ENCODE peak calls at places on chromosomes 3 and 15, in four cellular contexts. One of them, this sample, is unnamed.

GRCh38 chr15:96324192-96324895 is 6.2 kb upstream of the NR2F2 start:
- DNase-seq in CD4-positive, CD25-positive, alpha-beta regulatory T cell: no peak
- DNase-seq in adrenal gland: peak
- DNase-seq in hepatocyte: no peak
- DNase-seq in this sample: peak

GRCh38 chr15:34691024-34691423 is 63.8 kb downstream of the GJD2 start:
- DNase-seq in CD4-positive, CD25-positive, alpha-beta regulatory T cell: no peak
- DNase-seq in adrenal gland: no peak
- DNase-seq in hepatocyte: no peak
- DNase-seq in this sample: no peak

GRCh38 chr15:28125673-28126651 is 26.8 kb upstream of the OCA2 start:
- DNase-seq in CD4-positive, CD25-positive, alpha-beta regulatory T cell: no peak
- DNase-seq in adrenal gland: no peak
- DNase-seq in hepatocyte: peak
- DNase-seq in this sample: peak

GRCh38 chr3:156762631-156763185 is 63.4 kb upstream of the LEKR1 start:
- DNase-seq in CD4-positive, CD25-positive, alpha-beta regulatory T cell: no peak
- DNase-seq in adrenal gland: no peak
- DNase-seq in hepatocyte: peak
- DNase-seq in this sample: peak

GRCh38 chr15:85795669-85796305 is 1.1 kb upstream of the KLHL25 start:
- DNase-seq in CD4-positive, CD25-positive, alpha-beta regulatory T cell: no peak
- DNase-seq in adrenal gland: no peak
- DNase-seq in hepatocyte: no peak
- DNase-seq in this sample: no peak

GRCh38 chr3:59482684-59483083 is 432.9 kb upstream of the CFAP20DC start:
- DNase-seq in CD4-positive, CD25-positive, alpha-beta regulatory T cell: no peak
- DNase-seq in adrenal gland: no peak
- DNase-seq in hepatocyte: no peak
- DNase-seq in this sample: no peak

GRCh38 chr3:62084558-62084957 is 288.8 kb downstream of the FEZF2 start:
- DNase-seq in CD4-positive, CD25-positive, alpha-beta regulatory T cell: no peak
- DNase-seq in adrenal gland: no peak
- DNase-seq in hepatocyte: no peak
- DNase-seq in this sample: no peak

GRCh38 chr15:88623061-88623460 is 1.9 kb downstream of the AEN start:
- DNase-seq in CD4-positive, CD25-positive, alpha-beta regulatory T cell: no peak
- DNase-seq in adrenal gland: peak
- DNase-seq in hepatocyte: peak
- DNase-seq in this sample: no peak

GRCh38 chr15:75107905-75108838 is 84.8 kb downstream of the PPCDC start:
- DNase-seq in CD4-positive, CD25-positive, alpha-beta regulatory T cell: peak
- DNase-seq in adrenal gland: peak
- DNase-seq in hepatocyte: peak
- DNase-seq in this sample: peak

GRCh38 chr3:4776980-4777581 is 202.2 kb upstream of the BHLHE40 start:
- DNase-seq in CD4-positive, CD25-positive, alpha-beta regulatory T cell: no peak
- DNase-seq in adrenal gland: peak
- DNase-seq in hepatocyte: peak
- DNase-seq in this sample: no peak

GRCh38 chr15:34987623-34987981 is 485 bp downstream of the ZNF770 start:
- DNase-seq in CD4-positive, CD25-positive, alpha-beta regulatory T cell: no peak
- DNase-seq in adrenal gland: peak
- DNase-seq in hepatocyte: no peak
- DNase-seq in this sample: no peak

GRCh38 chr15:90895571-90896117 is 7.5 kb upstream of the MAN2A2 start:
- DNase-seq in CD4-positive, CD25-positive, alpha-beta regulatory T cell: no peak
- DNase-seq in adrenal gland: peak
- DNase-seq in hepatocyte: no peak
- DNase-seq in this sample: no peak

GRCh38 chr15:75840659-75841058 is 2.6 kb upstream of the UBE2Q2 start:
- DNase-seq in CD4-positive, CD25-positive, alpha-beta regulatory T cell: no peak
- DNase-seq in adrenal gland: peak
- DNase-seq in hepatocyte: peak
- DNase-seq in this sample: peak

GRCh38 chr15:80036067-80036466 is 23.4 kb upstream of the ZFAND6 start:
- DNase-seq in CD4-positive, CD25-positive, alpha-beta regulatory T cell: no peak
- DNase-seq in adrenal gland: no peak
- DNase-seq in hepatocyte: no peak
- DNase-seq in this sample: no peak

GRCh38 chr3:45498532-45498931 is 96.0 kb upstream of the LIMD1 start:
- DNase-seq in CD4-positive, CD25-positive, alpha-beta regulatory T cell: no peak
- DNase-seq in adrenal gland: no peak
- DNase-seq in hepatocyte: no peak
- DNase-seq in this sample: no peak

GRCh38 chr3:190192087-190192486 is 71.4 kb upstream of the P3H2 start:
- DNase-seq in CD4-positive, CD25-positive, alpha-beta regulatory T cell: no peak
- DNase-seq in adrenal gland: no peak
- DNase-seq in hepatocyte: no peak
- DNase-seq in this sample: no peak

GRCh38 chr3:160870327-160870726 is 114.3 kb downstream of the PPM1L start:
- DNase-seq in CD4-positive, CD25-positive, alpha-beta regulatory T cell: no peak
- DNase-seq in adrenal gland: no peak
- DNase-seq in hepatocyte: no peak
- DNase-seq in this sample: peak

GRCh38 chr3:47394140-47394855 is 13.5 kb downstream of the PTPN23 start:
- DNase-seq in CD4-positive, CD25-positive, alpha-beta regulatory T cell: no peak
- DNase-seq in adrenal gland: no peak
- DNase-seq in hepatocyte: no peak
- DNase-seq in this sample: peak

GRCh38 chr3:5517921-5518320 is 330.4 kb downstream of the EDEM1 start:
- DNase-seq in CD4-positive, CD25-positive, alpha-beta regulatory T cell: no peak
- DNase-seq in adrenal gland: no peak
- DNase-seq in hepatocyte: no peak
- DNase-seq in this sample: no peak

GRCh38 chr15:31483924-31484368 is 157.3 kb downstream of the KLF13 start:
- DNase-seq in CD4-positive, CD25-positive, alpha-beta regulatory T cell: no peak
- DNase-seq in adrenal gland: no peak
- DNase-seq in hepatocyte: no peak
- DNase-seq in this sample: no peak

GRCh38 chr3:75224419-75224818 is 439.7 kb upstream of the FRG2C start:
- DNase-seq in CD4-positive, CD25-positive, alpha-beta regulatory T cell: no peak
- DNase-seq in adrenal gland: no peak
- DNase-seq in hepatocyte: no peak
- DNase-seq in this sample: no peak

GRCh38 chr3:11559816-11560633 is 83.7 kb downstream of the VGLL4 start:
- DNase-seq in CD4-positive, CD25-positive, alpha-beta regulatory T cell: no peak
- DNase-seq in adrenal gland: no peak
- DNase-seq in hepatocyte: no peak
- DNase-seq in this sample: no peak
- H3K27ac ChIP-seq in CD4-positive, CD25-positive, alpha-beta regulatory T cell: no peak
- H3K27ac ChIP-seq in adrenal gland: no peak
- H3K27ac ChIP-seq in hepatocyte: no peak
- H3K27ac ChIP-seq in this sample: no peak

GRCh38 chr3:109257269-109257668 is 59.0 kb downstream of the DPPA2 start:
- DNase-seq in CD4-positive, CD25-positive, alpha-beta regulatory T cell: no peak
- DNase-seq in adrenal gland: peak
- DNase-seq in hepatocyte: peak
- DNase-seq in this sample: no peak
- H3K27ac ChIP-seq in CD4-positive, CD25-positive, alpha-beta regulatory T cell: no peak
- H3K27ac ChIP-seq in adrenal gland: no peak
- H3K27ac ChIP-seq in hepatocyte: no peak
- H3K27ac ChIP-seq in this sample: no peak

GRCh38 chr3:15860014-15860934 is 62.5 kb upstream of the ANKRD28 start:
- DNase-seq in CD4-positive, CD25-positive, alpha-beta regulatory T cell: no peak
- DNase-seq in adrenal gland: peak
- DNase-seq in hepatocyte: peak
- DNase-seq in this sample: peak

GRCh38 chr3:15861163-15861562 is 63.4 kb upstream of the ANKRD28 start:
- DNase-seq in CD4-positive, CD25-positive, alpha-beta regulatory T cell: no peak
- DNase-seq in adrenal gland: no peak
- DNase-seq in hepatocyte: no peak
- DNase-seq in this sample: no peak

GRCh38 chr3:15858547-15859506 is 61.0 kb upstream of the ANKRD28 start:
- DNase-seq in CD4-positive, CD25-positive, alpha-beta regulatory T cell: peak
- DNase-seq in adrenal gland: peak
- DNase-seq in hepatocyte: peak
- DNase-seq in this sample: peak

GRCh38 chr3:15859507-15860013 is 61.8 kb upstream of the ANKRD28 start:
- DNase-seq in CD4-positive, CD25-positive, alpha-beta regulatory T cell: peak
- DNase-seq in adrenal gland: peak
- DNase-seq in hepatocyte: peak
- DNase-seq in this sample: peak
- H3K27ac ChIP-seq in CD4-positive, CD25-positive, alpha-beta regulatory T cell: peak
- H3K27ac ChIP-seq in adrenal gland: no peak
- H3K27ac ChIP-seq in hepatocyte: peak
- H3K27ac ChIP-seq in this sample: peak

DNA sequence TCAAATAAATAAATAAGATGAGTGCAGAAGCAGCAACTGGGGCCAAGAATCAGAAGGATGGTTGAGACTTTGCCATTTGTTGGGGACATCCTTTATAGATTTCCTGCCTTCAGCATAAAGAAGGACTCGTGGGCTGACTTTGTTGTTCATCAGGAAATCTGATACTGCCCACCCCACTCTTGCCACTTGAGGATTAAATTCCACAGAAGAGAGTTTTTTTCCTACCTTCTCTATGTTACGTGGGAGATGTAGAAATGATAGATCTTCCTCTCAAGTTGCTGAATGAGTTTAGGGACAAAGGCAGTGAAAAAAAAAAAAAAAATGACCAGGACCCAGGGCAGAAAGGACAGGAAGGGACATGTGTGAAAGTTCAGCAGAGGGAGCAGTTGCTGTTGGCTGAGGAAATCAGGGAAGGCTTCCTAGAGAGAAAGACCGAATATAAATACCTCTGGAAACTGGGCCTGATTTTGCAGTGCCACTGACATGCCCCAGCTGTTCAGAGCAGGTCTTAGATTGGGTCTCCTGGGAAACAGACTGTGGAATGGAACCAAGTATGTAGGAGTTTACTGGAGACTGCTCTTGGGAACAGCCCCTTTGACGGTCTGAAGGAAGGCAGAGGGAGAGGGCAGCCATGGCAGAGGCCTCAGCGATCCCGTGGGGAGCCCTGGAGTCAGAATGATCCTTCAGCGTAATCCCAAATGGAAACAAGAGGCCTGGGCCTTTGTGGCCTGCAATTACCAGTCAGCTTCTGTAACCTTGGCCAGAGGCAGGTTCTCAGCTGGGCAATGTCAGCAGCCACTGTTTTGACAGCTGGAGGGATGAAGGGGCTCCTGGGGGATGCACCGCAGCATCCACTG is 50.9 kb downstream of the C3orf20 start:
- DNase-seq in CD4-positive, CD25-positive, alpha-beta regulatory T cell: no peak
- DNase-seq in adrenal gland: peak
- DNase-seq in hepatocyte: peak
- DNase-seq in this sample: peak
- H3K27ac ChIP-seq in CD4-positive, CD25-positive, alpha-beta regulatory T cell: no peak
- H3K27ac ChIP-seq in adrenal gland: no peak
- H3K27ac ChIP-seq in hepatocyte: peak
- H3K27ac ChIP-seq in this sample: no peak

GRCh38 chr15:81182746-81183402 is 13.8 kb upstream of the IL16 start:
- DNase-seq in CD4-positive, CD25-positive, alpha-beta regulatory T cell: no peak
- DNase-seq in adrenal gland: no peak
- DNase-seq in hepatocyte: no peak
- DNase-seq in this sample: no peak

GRCh38 chr15:81181220-81181619 is 15.5 kb upstream of the IL16 start:
- DNase-seq in CD4-positive, CD25-positive, alpha-beta regulatory T cell: no peak
- DNase-seq in adrenal gland: no peak
- DNase-seq in hepatocyte: no peak
- DNase-seq in this sample: no peak

GRCh38 chr15:81182031-81182745 is 14.5 kb upstream of the IL16 start:
- DNase-seq in CD4-positive, CD25-positive, alpha-beta regulatory T cell: no peak
- DNase-seq in adrenal gland: no peak
- DNase-seq in hepatocyte: peak
- DNase-seq in this sample: no peak

GRCh38 chr15:81184188-81184587 is 12.5 kb upstream of the IL16 start:
- DNase-seq in CD4-positive, CD25-positive, alpha-beta regulatory T cell: no peak
- DNase-seq in adrenal gland: no peak
- DNase-seq in hepatocyte: no peak
- DNase-seq in this sample: no peak

DNA sequence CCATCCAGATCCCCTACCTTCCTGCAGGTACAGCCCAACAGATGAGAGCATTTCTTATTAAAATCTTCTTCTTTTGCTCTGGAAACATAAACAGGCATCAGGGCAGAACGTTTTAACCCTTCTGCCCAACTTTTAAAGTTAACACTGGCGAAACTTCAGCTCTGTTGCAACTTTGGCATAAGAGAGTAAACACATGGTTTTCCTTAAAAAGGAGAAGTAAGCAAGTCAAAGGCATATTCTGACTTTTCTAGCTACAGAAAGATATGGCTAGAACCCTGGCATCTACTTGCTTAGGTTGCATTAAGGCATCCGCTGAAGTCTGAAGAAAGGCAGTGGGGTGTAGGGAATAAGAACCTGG is 13.3 kb upstream of the IL16 start:
- DNase-seq in CD4-positive, CD25-positive, alpha-beta regulatory T cell: no peak
- DNase-seq in adrenal gland: no peak
- DNase-seq in hepatocyte: no peak
- DNase-seq in this sample: no peak
- H3K27ac ChIP-seq in CD4-positive, CD25-positive, alpha-beta regulatory T cell: no peak
- H3K27ac ChIP-seq in adrenal gland: no peak
- H3K27ac ChIP-seq in hepatocyte: peak
- H3K27ac ChIP-seq in this sample: no peak

GRCh38 chr3:72186485-72186864 is 401.5 kb upstream of the PROK2 start:
- DNase-seq in CD4-positive, CD25-positive, alpha-beta regulatory T cell: no peak
- DNase-seq in adrenal gland: peak
- DNase-seq in hepatocyte: no peak
- DNase-seq in this sample: no peak
- H3K27ac ChIP-seq in CD4-positive, CD25-positive, alpha-beta regulatory T cell: no peak
- H3K27ac ChIP-seq in adrenal gland: no peak
- H3K27ac ChIP-seq in hepatocyte: peak
- H3K27ac ChIP-seq in this sample: no peak

DNA sequence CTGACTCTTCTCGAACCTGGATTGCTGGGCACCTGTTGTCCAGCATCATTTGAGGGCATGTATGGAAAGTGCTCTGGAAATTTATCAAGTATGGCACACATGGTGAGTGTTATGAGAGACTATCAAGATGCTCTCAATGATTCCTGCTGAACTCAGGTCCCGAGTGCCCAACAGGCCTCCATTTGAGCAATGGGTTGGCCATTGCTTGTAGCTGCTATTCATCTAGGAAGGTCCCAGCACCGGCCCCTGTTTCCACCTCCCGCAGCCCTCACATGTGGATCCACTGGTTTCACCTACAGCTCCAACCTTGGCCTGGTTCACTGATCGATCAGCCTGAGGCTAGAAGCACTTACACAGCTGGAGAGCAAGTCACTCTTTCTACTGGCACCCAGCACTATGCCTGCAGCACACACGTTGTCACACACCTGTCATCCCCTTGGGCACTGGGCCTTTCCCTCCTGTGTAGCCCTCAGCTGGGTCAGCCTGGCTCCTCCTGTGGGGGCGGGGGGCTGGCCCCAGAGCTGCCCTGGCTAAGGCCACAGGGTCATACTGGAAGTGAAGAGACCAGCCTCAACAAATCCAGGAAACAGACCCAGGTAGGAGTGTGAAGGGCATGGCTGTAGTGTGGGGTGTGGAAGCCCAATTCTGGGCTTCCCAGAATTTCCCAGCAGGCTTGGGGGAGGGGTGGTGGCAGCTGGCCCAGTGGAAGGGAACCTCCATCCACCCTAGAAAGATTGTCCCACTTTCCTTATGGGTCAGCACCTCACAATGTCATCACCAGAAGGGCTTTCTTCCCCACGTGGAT is 41.7 kb upstream of the SMAD3 start:
- DNase-seq in CD4-positive, CD25-positive, alpha-beta regulatory T cell: no peak
- DNase-seq in adrenal gland: peak
- DNase-seq in hepatocyte: no peak
- DNase-seq in this sample: peak
- H3K27ac ChIP-seq in CD4-positive, CD25-positive, alpha-beta regulatory T cell: no peak
- H3K27ac ChIP-seq in adrenal gland: peak
- H3K27ac ChIP-seq in hepatocyte: peak
- H3K27ac ChIP-seq in this sample: peak

This sample was measured in SJCRH30.